ENCODE peak calls at places on chromosomes 16 and 17, in six cellular contexts. One of them, this sample, is unnamed. For H3K79me2 and H3K4me1, the result is how much of the 10 kb centered on the place peaks cover.

GRCh38 chr17:1486802-1487695 is 5.4 kb downstream of the MYO1C start:
- DNase-seq in SK-N-SH: no peak
- DNase-seq in mesendoderm: peak
- DNase-seq in fibroblast of lung: peak
- DNase-seq in K562: peak
- DNase-seq in GM23248: peak
- DNase-seq in this sample: peak

GRCh38 chr16:68328151-68328859 is 17.5 kb downstream of the PRMT7 start:
- DNase-seq in fibroblast of lung: peak
- DNase-seq in GM23248: peak
- DNase-seq in SK-N-SH: peak
- DNase-seq in mesendoderm: peak
- DNase-seq in K562: peak
- DNase-seq in this sample: peak

GRCh38 chr16:81945665-81946064 is 65.6 kb downstream of the SDR42E1 start:
- DNase-seq in SK-N-SH: no peak
- DNase-seq in mesendoderm: no peak
- DNase-seq in GM23248: peak
- DNase-seq in K562: no peak
- DNase-seq in fibroblast of lung: peak
- DNase-seq in this sample: no peak

GRCh38 chr17:32958418-32958817 is 30.5 kb downstream of the TMEM98 start:
- DNase-seq in mesendoderm: no peak
- DNase-seq in GM23248: peak
- DNase-seq in K562: no peak
- DNase-seq in SK-N-SH: no peak
- DNase-seq in fibroblast of lung: no peak
- DNase-seq in this sample: no peak

GRCh38 chr17:42240201-42240600 is 36.0 kb downstream of the STAT5B start:
- DNase-seq in mesendoderm: no peak
- DNase-seq in K562: no peak
- DNase-seq in fibroblast of lung: peak
- DNase-seq in SK-N-SH: no peak
- DNase-seq in GM23248: no peak
- DNase-seq in this sample: no peak

GRCh38 chr16:85348065-85348840 is 236.0 kb upstream of the CIBAR2 start:
- DNase-seq in K562: no peak
- DNase-seq in mesendoderm: no peak
- DNase-seq in GM23248: no peak
- DNase-seq in SK-N-SH: no peak
- DNase-seq in fibroblast of lung: no peak
- DNase-seq in this sample: no peak

GRCh38 chr17:4724655-4725054 is 6.6 kb upstream of the MED11 start:
- DNase-seq in K562: no peak
- DNase-seq in mesendoderm: no peak
- DNase-seq in GM23248: no peak
- DNase-seq in SK-N-SH: no peak
- DNase-seq in fibroblast of lung: no peak
- DNase-seq in this sample: no peak

GRCh38 chr17:55430531-55431228 is 9.0 kb upstream of the MMD start:
- DNase-seq in mesendoderm: no peak
- DNase-seq in fibroblast of lung: no peak
- DNase-seq in K562: no peak
- DNase-seq in SK-N-SH: peak
- DNase-seq in GM23248: peak
- DNase-seq in this sample: no peak

GRCh38 chr17:49836111-49837030 is 11.5 kb downstream of the TAC4 start:
- DNase-seq in GM23248: peak
- DNase-seq in mesendoderm: peak
- DNase-seq in fibroblast of lung: peak
- DNase-seq in SK-N-SH: no peak
- DNase-seq in K562: no peak
- DNase-seq in this sample: no peak

GRCh38 chr16:12721841-12722467 is 81.7 kb downstream of the CPPED1 start:
- DNase-seq in SK-N-SH: no peak
- DNase-seq in fibroblast of lung: no peak
- DNase-seq in GM23248: no peak
- DNase-seq in K562: no peak
- DNase-seq in mesendoderm: no peak
- DNase-seq in this sample: no peak

GRCh38 chr16:77064037-77064436 is 127.0 kb upstream of the MON1B start:
- DNase-seq in K562: no peak
- DNase-seq in fibroblast of lung: no peak
- DNase-seq in mesendoderm: peak
- DNase-seq in SK-N-SH: no peak
- DNase-seq in GM23248: no peak
- DNase-seq in this sample: no peak

GRCh38 chr17:77479372-77479781 is 338.6 kb downstream of the SEC14L1 start:
- DNase-seq in fibroblast of lung: no peak
- DNase-seq in mesendoderm: peak
- DNase-seq in GM23248: no peak
- DNase-seq in K562: no peak
- DNase-seq in SK-N-SH: no peak
- DNase-seq in this sample: no peak

GRCh38 chr17:43396491-43397060 is 2.2 kb upstream of the ARL4D start:
- DNase-seq in fibroblast of lung: no peak
- DNase-seq in SK-N-SH: no peak
- DNase-seq in mesendoderm: no peak
- DNase-seq in GM23248: no peak
- DNase-seq in K562: no peak
- DNase-seq in this sample: no peak

GRCh38 chr16:62755938-62756337 is 719.7 kb upstream of the CDH8 start:
- DNase-seq in mesendoderm: no peak
- DNase-seq in SK-N-SH: no peak
- DNase-seq in fibroblast of lung: no peak
- DNase-seq in GM23248: no peak
- DNase-seq in K562: no peak
- DNase-seq in this sample: no peak

GRCh38 chr16:50657251-50657650 is 23.9 kb downstream of the SNX20 start:
- DNase-seq in SK-N-SH: no peak
- DNase-seq in K562: no peak
- DNase-seq in fibroblast of lung: peak
- DNase-seq in GM23248: peak
- DNase-seq in mesendoderm: no peak
- DNase-seq in this sample: no peak

GRCh38 chr16:48536600-48537200 is 73.3 kb downstream of the N4BP1 start:
- DNase-seq in GM23248: peak
- DNase-seq in fibroblast of lung: no peak
- DNase-seq in SK-N-SH: no peak
- DNase-seq in mesendoderm: no peak
- DNase-seq in K562: no peak
- DNase-seq in this sample: no peak

GRCh38 chr17:66488874-66489273 is 186.5 kb downstream of the PRKCA start:
- DNase-seq in mesendoderm: no peak
- DNase-seq in K562: no peak
- DNase-seq in GM23248: no peak
- DNase-seq in fibroblast of lung: no peak
- DNase-seq in SK-N-SH: no peak
- DNase-seq in this sample: no peak

GRCh38 chr17:66491213-66491612 is 188.8 kb downstream of the PRKCA start:
- DNase-seq in GM23248: no peak
- DNase-seq in mesendoderm: no peak
- DNase-seq in SK-N-SH: no peak
- DNase-seq in fibroblast of lung: no peak
- DNase-seq in K562: no peak
- DNase-seq in this sample: no peak

GRCh38 chr17:66487121-66487520 is 184.7 kb downstream of the PRKCA start:
- DNase-seq in mesendoderm: no peak
- DNase-seq in fibroblast of lung: no peak
- DNase-seq in SK-N-SH: no peak
- DNase-seq in GM23248: no peak
- DNase-seq in K562: no peak
- DNase-seq in this sample: no peak

GRCh38 chr17:66485272-66485947 is 183.0 kb downstream of the PRKCA start:
- DNase-seq in K562: no peak
- DNase-seq in mesendoderm: no peak
- DNase-seq in GM23248: no peak
- DNase-seq in fibroblast of lung: no peak
- DNase-seq in SK-N-SH: no peak
- DNase-seq in this sample: peak

DNA sequence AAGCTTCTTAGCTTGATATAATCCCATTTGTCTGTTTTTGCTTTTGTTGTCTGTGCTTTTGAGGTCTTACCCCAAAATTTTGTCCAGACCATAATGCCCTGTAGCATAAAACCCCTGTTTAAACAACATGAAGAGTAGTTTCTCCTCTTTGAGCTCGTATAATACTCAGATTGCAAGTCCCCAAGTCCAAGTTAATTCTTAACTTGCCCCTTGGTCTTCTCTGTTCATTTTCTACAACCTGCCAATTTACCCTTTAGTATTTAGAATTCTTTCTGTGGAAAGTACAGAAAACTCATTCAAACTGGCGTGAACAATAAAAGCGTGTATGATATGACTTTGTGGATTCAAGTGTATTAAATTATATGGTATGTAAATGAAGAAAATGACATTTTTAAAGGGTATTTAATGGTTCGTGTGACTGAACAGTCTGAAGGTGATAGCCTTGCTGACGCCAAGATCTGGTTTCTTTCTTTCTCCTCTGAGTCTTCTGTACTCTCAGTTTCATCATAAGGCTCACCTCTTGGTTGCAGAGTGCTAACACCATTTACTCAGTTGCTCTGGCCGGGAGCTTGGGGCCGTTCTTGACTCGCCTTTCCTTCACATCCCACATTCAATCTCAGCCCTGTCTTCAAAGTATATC is 185.6 kb downstream of the PRKCA start:
- DNase-seq in fibroblast of lung: no peak
- DNase-seq in K562: no peak
- DNase-seq in SK-N-SH: no peak
- DNase-seq in mesendoderm: no peak
- DNase-seq in GM23248: no peak
- DNase-seq in this sample: no peak
- H3K79me2 ChIP-seq in fibroblast of lung: under half
- H3K79me2 ChIP-seq in K562: under half
- H3K79me2 ChIP-seq in SK-N-SH: half or more
- H3K79me2 ChIP-seq in mesendoderm: under half
- H3K79me2 ChIP-seq in GM23248: half or more
- H3K79me2 ChIP-seq in this sample: under half

DNA sequence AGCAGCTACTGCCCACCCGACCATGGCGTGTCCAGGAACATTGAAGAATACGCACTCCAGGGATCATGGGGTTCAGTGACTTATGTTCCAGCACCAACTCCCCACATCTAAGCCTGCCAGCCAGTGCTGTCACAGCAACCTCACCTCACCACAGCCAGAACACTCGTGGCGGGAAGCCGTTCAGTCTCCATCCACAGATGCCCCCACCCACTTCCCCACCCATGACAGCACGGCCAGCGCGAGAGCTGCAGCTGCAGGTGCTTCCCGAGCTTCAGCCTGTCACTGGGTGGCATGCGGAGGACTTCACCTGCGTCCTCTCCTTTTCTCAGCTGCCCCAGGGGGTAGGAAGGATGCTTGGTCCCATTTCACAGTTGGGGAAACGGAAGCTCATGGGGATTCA is 50.3 kb downstream of the RBFOX3 start:
- DNase-seq in K562: no peak
- DNase-seq in fibroblast of lung: no peak
- DNase-seq in mesendoderm: no peak
- DNase-seq in SK-N-SH: no peak
- DNase-seq in GM23248: no peak
- DNase-seq in this sample: no peak
- H3K4me1 ChIP-seq in K562: under half
- H3K4me1 ChIP-seq in fibroblast of lung: under half
- H3K4me1 ChIP-seq in mesendoderm: under half
- H3K4me1 ChIP-seq in SK-N-SH: under half
- H3K4me1 ChIP-seq in GM23248: under half
- H3K4me1 ChIP-seq in this sample: under half

DNA sequence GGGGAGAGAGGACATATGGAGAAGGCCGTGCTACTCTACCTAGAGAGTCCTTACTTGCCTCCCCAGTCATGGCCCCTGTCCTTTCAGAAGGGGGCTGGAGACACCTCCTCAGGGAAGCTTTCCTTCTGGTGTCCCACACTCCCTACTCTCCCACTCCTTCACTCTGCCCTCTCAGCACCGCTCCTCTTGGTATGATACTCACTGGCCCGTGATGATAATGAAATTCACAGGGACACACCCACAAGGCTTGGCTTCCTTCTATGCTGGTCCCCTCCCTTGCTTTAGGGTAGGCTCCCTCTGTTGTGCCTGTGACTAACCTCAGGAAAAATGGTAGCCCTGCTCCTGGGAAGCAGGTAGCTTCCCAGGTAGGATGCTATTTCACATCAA is 4.2 kb upstream of the DHRS13 start:
- DNase-seq in SK-N-SH: no peak
- DNase-seq in fibroblast of lung: no peak
- DNase-seq in K562: peak
- DNase-seq in GM23248: no peak
- DNase-seq in mesendoderm: no peak
- DNase-seq in this sample: no peak
- H3K27ac ChIP-seq in SK-N-SH: no peak
- H3K27ac ChIP-seq in fibroblast of lung: no peak
- H3K27ac ChIP-seq in K562: peak
- H3K27ac ChIP-seq in GM23248: no peak
- H3K27ac ChIP-seq in mesendoderm: no peak
- H3K27ac ChIP-seq in this sample: no peak

GRCh38 chr17:19537116-19537515 is 3.5 kb downstream of the SLC47A1 start:
- DNase-seq in K562: no peak
- DNase-seq in fibroblast of lung: no peak
- DNase-seq in mesendoderm: peak
- DNase-seq in SK-N-SH: no peak
- DNase-seq in GM23248: no peak
- DNase-seq in this sample: no peak

GRCh38 chr17:19533036-19533717 is 477 bp upstream of the SLC47A1 start:
- DNase-seq in fibroblast of lung: no peak
- DNase-seq in mesendoderm: no peak
- DNase-seq in SK-N-SH: no peak
- DNase-seq in GM23248: no peak
- DNase-seq in K562: no peak
- DNase-seq in this sample: no peak

GRCh38 chr17:19533718-19534561 is at the start of gene SLC47A1:
- DNase-seq in SK-N-SH: peak
- DNase-seq in K562: no peak
- DNase-seq in fibroblast of lung: peak
- DNase-seq in mesendoderm: peak
- DNase-seq in GM23248: peak
- DNase-seq in this sample: no peak

GRCh38 chr17:19531780-19532501 is 1.7 kb upstream of the SLC47A1 start:
- DNase-seq in GM23248: peak
- DNase-seq in fibroblast of lung: no peak
- DNase-seq in SK-N-SH: no peak
- DNase-seq in mesendoderm: no peak
- DNase-seq in K562: no peak
- DNase-seq in this sample: no peak

DNA sequence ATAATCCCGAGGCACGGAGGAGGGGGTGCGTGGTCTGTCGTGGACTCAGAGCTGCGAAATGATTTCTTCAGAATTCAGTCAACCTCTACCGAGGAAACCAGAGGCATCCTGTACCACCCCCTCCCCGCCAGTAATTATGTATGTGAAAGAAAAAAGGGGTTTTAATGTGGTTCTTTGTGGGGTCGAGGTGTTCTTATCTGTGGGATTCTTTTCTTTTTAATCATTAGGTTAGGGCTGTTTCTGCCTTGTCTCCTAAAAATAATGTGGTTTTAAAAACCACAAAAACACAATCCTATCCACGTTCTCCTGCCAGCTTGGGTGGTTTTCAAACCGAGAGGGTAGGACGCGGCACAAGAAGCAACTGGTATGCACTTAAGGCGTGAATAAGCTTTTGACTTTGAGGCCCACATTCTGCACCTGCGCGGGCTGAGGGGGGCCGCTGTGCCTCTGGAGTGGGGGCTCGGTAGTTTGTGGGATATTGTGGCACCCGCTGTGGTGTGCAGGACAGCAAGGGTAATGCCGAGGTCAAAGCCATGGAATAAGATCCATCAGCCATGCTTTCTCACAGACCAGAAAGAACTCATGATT is 1.0 kb downstream of the SLC47A1 start:
- DNase-seq in mesendoderm: no peak
- DNase-seq in K562: no peak
- DNase-seq in GM23248: no peak
- DNase-seq in fibroblast of lung: peak
- DNase-seq in SK-N-SH: no peak
- DNase-seq in this sample: no peak
- H3K79me2 ChIP-seq in mesendoderm: under half
- H3K79me2 ChIP-seq in K562: under half
- H3K79me2 ChIP-seq in GM23248: under half
- H3K79me2 ChIP-seq in fibroblast of lung: under half
- H3K79me2 ChIP-seq in SK-N-SH: under half
- H3K79me2 ChIP-seq in this sample: under half

This sample was measured in Karpas-422.